ENCODE peak calls at places on chromosomes 3 and 15, in four cellular contexts. O, T, R and V are unnamed samples.
A peak's percentile ranks its signal among the peaks of the same experiment; 100 is the strongest.

GRCh38 chr3:66011098-66011655 is 27.5 kb downstream of the MAGI1 start:
- DNase-seq in O (no peak), R (no peak), T (no peak), V (no peak)

GRCh38 chr15:78075490-78076230 is 1.9 kb downstream of the TBC1D2B start:
- DNase-seq in T (no peak), R (no peak), O (no peak), V (no peak)

GRCh38 chr15:94069834-94070233 is 161.5 kb upstream of the MCTP2 start:
- DNase-seq in R (no peak), T (no peak), O (no peak), V (no peak)

GRCh38 chr3:128448491-128448890 is 18.2 kb downstream of the DNAJB8 start:
- DNase-seq in O (no peak), T (peak; percentile 38), R (no peak), V (no peak)

GRCh38 chr3:113293348-113293747 is 82.0 kb downstream of the BOC start:
- DNase-seq in R (no peak), O (no peak), T (no peak), V (no peak)

GRCh38 chr3:110774496-110775265 is 296.9 kb upstream of the NECTIN3 start:
- DNase-seq in R (no peak), O (no peak), T (no peak), V (no peak)

GRCh38 chr3:187545391-187545790 is 124.8 kb downstream of the SST start:
- DNase-seq in T (no peak), O (no peak), R (no peak), V (no peak)

GRCh38 chr15:65192016-65192415 is 6.9 kb upstream of the CLPX start:
- DNase-seq in O (no peak), R (no peak), T (no peak), V (no peak)

GRCh38 chr3:13037458-13038117 is 35.6 kb downstream of the IQSEC1 start:
- DNase-seq in T (no peak), R (no peak), O (no peak), V (no peak)

GRCh38 chr3:126807795-126808194 is 103.8 kb downstream of the CHCHD6 start:
- DNase-seq in R (no peak), T (no peak), O (no peak), V (no peak)

GRCh38 chr15:41288464-41288863 is 43.9 kb downstream of the OIP5 start:
- DNase-seq in O (no peak), R (no peak), T (no peak), V (no peak)

GRCh38 chr3:189981668-189982067 is 139.0 kb downstream of the P3H2 start:
- DNase-seq in T (no peak), R (no peak), O (no peak), V (no peak)

GRCh38 chr3:80152692-80153091 is 384.9 kb upstream of the ROBO1 start:
- DNase-seq in R (no peak), O (no peak), T (no peak), V (no peak)

GRCh38 chr3:64209866-64210609 is 15.2 kb downstream of the PRICKLE2 start:
- DNase-seq in T (no peak), R (no peak), O (no peak), V (no peak)

GRCh38 chr3:45688194-45688881 is 858 bp upstream of the SACM1L start:
- DNase-seq in R (no peak), O (no peak), T (peak; percentile 49), V (peak; percentile 77)

GRCh38 chr15:49460411-49460941 is 37.4 kb downstream of the FGF7 start:
- DNase-seq in O (no peak), T (no peak), R (no peak), V (no peak)

GRCh38 chr3:116018651-116019050 is 395.3 kb downstream of the GAP43 start:
- DNase-seq in O (no peak), T (no peak), R (no peak), V (no peak)

GRCh38 chr15:85151861-85152260 is 170.2 kb downstream of the PDE8A start:
- DNase-seq in T (no peak), O (no peak), R (no peak), V (no peak)

GRCh38 chr3:52394751-52395502 is 50.0 kb downstream of the SEMA3G start:
- DNase-seq in T (no peak), O (no peak), R (no peak), V (no peak)

GRCh38 chr3:99534951-99535704 is 103.3 kb upstream of the COL8A1 start:
- DNase-seq in O (no peak), T (no peak), R (no peak), V (no peak)

GRCh38 chr15:45399381-45400212 is 21.3 kb upstream of the GATM start:
- DNase-seq in R (no peak), T (no peak), O (no peak), V (peak; percentile 50)

GRCh38 chr3:127056281-127056680 is 73.4 kb downstream of the PLXNA1 start:
- DNase-seq in R (no peak), T (no peak), O (no peak), V (no peak)

GRCh38 chr3:124837730-124838186 is 49.4 kb downstream of the ITGB5 start:
- DNase-seq in O (no peak), T (no peak), R (no peak), V (no peak)

GRCh38 chr3:24678441-24678865 is 183.8 kb upstream of the THRB start:
- DNase-seq in T (peak; percentile 53), R (no peak), O (no peak), V (no peak)

GRCh38 chr3:61526307-61526706 is 35.1 kb upstream of the PTPRG start:
- DNase-seq in O (no peak), R (peak; percentile 22), T (no peak), V (no peak)

GRCh38 chr15:39455502-39455991 is 125.3 kb upstream of the THBS1 start:
- DNase-seq in T (peak; percentile 15), R (no peak), O (no peak), V (peak; percentile 53)

GRCh38 chr3:178536271-178537079 is at the start of gene KCNMB2:
- DNase-seq in O (no peak), T (no peak), R (peak; percentile 58), V (peak; percentile 65)

GRCh38 chr3:55828712-55829111 is 341.6 kb upstream of the WNT5A start:
- DNase-seq in O (no peak), T (no peak), R (no peak), V (no peak)

GRCh38 chr3:148829926-148830325 is 2.3 kb downstream of the CPB1 start:
- DNase-seq in T (no peak), R (no peak), O (no peak), V (no peak)

GRCh38 chr3:27616031-27616430 is 106.1 kb downstream of the EOMES start:
- DNase-seq in O (no peak), R (no peak), T (no peak), V (no peak)

GRCh38 chr3:137116619-137117018 is 158.8 kb downstream of the IL20RB start:
- DNase-seq in O (no peak), R (no peak), T (no peak), V (no peak)

GRCh38 chr3:57126244-57126643 is 38.9 kb downstream of the IL17RD start:
- DNase-seq in O (no peak), T (no peak), R (no peak), V (no peak)

GRCh38 chr3:2303567-2303966 is 204.9 kb downstream of the CNTN4 start:
- DNase-seq in O (no peak), R (no peak), T (no peak), V (no peak)

GRCh38 chr3:156474560-156475389 is 80.1 kb downstream of the SSR3 start:
- DNase-seq in T (no peak), R (no peak), O (no peak), V (no peak)

GRCh38 chr15:40847225-40847961 is 3.5 kb downstream of the SPINT1 start:
- DNase-seq in T (no peak), R (peak; percentile 69), O (no peak), V (peak; percentile 15)

GRCh38 chr3:44962606-44963393 is 13.2 kb downstream of the ZDHHC3 start:
- DNase-seq in T (no peak), R (no peak), O (no peak), V (no peak)

GRCh38 chr3:36124118-36124796 is 256.0 kb upstream of the STAC start:
- DNase-seq in T (no peak), R (peak; percentile 2), O (no peak), V (no peak)

GRCh38 chr3:74883690-74884089 is 269.2 kb upstream of the CNTN3 start:
- DNase-seq in R (no peak), T (no peak), O (no peak), V (no peak)